ENCODE peak calls at places on chromosomes 2 and 18, in four cellular contexts. A is AG04450; X is stimulated activated effector memory CD8-positive, alpha-beta T cell treated with anti-CD3 and anti-CD28 coated beads, Interleukin-12 subunit alpha, Interleukin-12 subunit beta, amount 100 ng/mL, for 72 hours; R is activated effector memory CD4-positive, alpha-beta T cell treated with Interleukin-2 at 50 U/mL for 16 hours. L is an unnamed sample.

GRCh38 chr2:67839242-67839641 is 223.6 kb downstream of the C1D start:
- DNase-seq in X (no peak), A (no peak), R (no peak), L (no peak)

GRCh38 chr2:145186303-145186702 is 666.4 kb upstream of the ZEB2 start:
- DNase-seq in A (no peak), R (no peak), X (no peak), L (no peak)

GRCh38 chr2:135164431-135164830 is 112.3 kb downstream of the RAB3GAP1 start:
- DNase-seq in A (peak), X (no peak), R (no peak), L (no peak)

GRCh38 chr2:114525955-114526354 is 83.5 kb downstream of the DPP10 start:
- DNase-seq in R (no peak), A (no peak), X (no peak), L (no peak)

GRCh38 chr2:62156861-62157496 is 38.9 kb upstream of the B3GNT2 start:
- DNase-seq in X (no peak), R (no peak), A (no peak), L (no peak)

GRCh38 chr2:43041661-43042360 is 184.6 kb downstream of the ZFP36L2 start:
- DNase-seq in A (peak), X (no peak), R (no peak), L (peak)

GRCh38 chr18:60508108-60508507 is 135.5 kb upstream of the MC4R start:
- DNase-seq in A (no peak), X (no peak), R (no peak), L (no peak)

GRCh38 chr2:28231110-28231621 is 161.5 kb upstream of the FOSL2 start:
- DNase-seq in A (no peak), X (no peak), R (no peak), L (no peak)

GRCh38 chr2:79717364-79718007 is 204.6 kb downstream of the CTNNA2 start:
- DNase-seq in A (peak), X (no peak), R (no peak), L (peak)

GRCh38 chr2:173184031-173185004 is 108.7 kb downstream of the MAP3K20 start:
- DNase-seq in R (no peak), X (no peak), A (peak), L (peak)

GRCh38 chr2:20430461-20431302 is 16.2 kb upstream of the RHOB start:
- DNase-seq in A (no peak), R (no peak), X (no peak), L (no peak)

GRCh38 chr2:46045888-46046287 is 251.3 kb upstream of the EPAS1 start:
- DNase-seq in R (no peak), A (no peak), X (no peak), L (no peak)

L was measured in SJSA1.